ENCODE peak calls at places on chromosomes 4 and X, in four cellular contexts. One of them, this sample, is unnamed.

GRCh38 chr4:1985287-1985686 is 23.5 kb downstream of the NELFA start:
- DNase-seq in IMR-90: no peak
- DNase-seq in transverse colon: no peak
- DNase-seq in GM12878: no peak
- DNase-seq in this sample: no peak

GRCh38 chrX:34563809-34564208 is 93.3 kb downstream of the TMEM47 start:
- DNase-seq in IMR-90: no peak
- DNase-seq in transverse colon: no peak
- DNase-seq in GM12878: no peak
- DNase-seq in this sample: no peak

GRCh38 chr4:157121396-157121795 is 45.4 kb downstream of the GLRB start:
- DNase-seq in IMR-90: no peak
- DNase-seq in transverse colon: no peak
- DNase-seq in GM12878: no peak
- DNase-seq in this sample: no peak

GRCh38 chr4:104772849-104773248 is 278.2 kb upstream of the CXXC4 start:
- DNase-seq in IMR-90: no peak
- DNase-seq in transverse colon: no peak
- DNase-seq in GM12878: no peak
- DNase-seq in this sample: no peak

GRCh38 chrX:119605739-119606507 is at the start of gene NKRF:
- DNase-seq in IMR-90: peak; percentile 90
- DNase-seq in transverse colon: peak; percentile 94
- DNase-seq in GM12878: peak; percentile 78
- DNase-seq in this sample: peak; percentile 94

GRCh38 chr4:53905935-53906377 is 158.4 kb downstream of the CHIC2 start:
- DNase-seq in IMR-90: peak; percentile 78
- DNase-seq in transverse colon: peak; percentile 26
- DNase-seq in GM12878: peak; percentile 7
- DNase-seq in this sample: peak; percentile 67

GRCh38 chr4:120801171-120801758 is 121.3 kb downstream of the PRDM5 start:
- DNase-seq in IMR-90: peak; percentile 78
- DNase-seq in transverse colon: no peak
- DNase-seq in GM12878: no peak
- DNase-seq in this sample: no peak

GRCh38 chrX:151722241-151722846 is 6.5 kb downstream of the FATE1 start:
- DNase-seq in IMR-90: no peak
- DNase-seq in transverse colon: peak; percentile 14
- DNase-seq in GM12878: no peak
- DNase-seq in this sample: no peak

GRCh38 chrX:21581479-21581878 is 76.7 kb downstream of the KLHL34 start:
- DNase-seq in IMR-90: no peak
- DNase-seq in transverse colon: no peak
- DNase-seq in GM12878: no peak
- DNase-seq in this sample: no peak

GRCh38 chr4:6148506-6149205 is 51.7 kb downstream of the JAKMIP1 start:
- DNase-seq in IMR-90: no peak
- DNase-seq in transverse colon: no peak
- DNase-seq in GM12878: no peak
- DNase-seq in this sample: no peak

GRCh38 chrX:138771042-138771441 is 59.5 kb upstream of the FGF13 start:
- DNase-seq in IMR-90: no peak
- DNase-seq in transverse colon: no peak
- DNase-seq in GM12878: no peak
- DNase-seq in this sample: no peak

GRCh38 chr4:152626790-152627189 is 53.0 kb downstream of the TMEM154 start:
- DNase-seq in IMR-90: no peak
- DNase-seq in transverse colon: no peak
- DNase-seq in GM12878: no peak
- DNase-seq in this sample: no peak

GRCh38 chr4:2074588-2074987 is 15.5 kb downstream of the NAT8L start:
- DNase-seq in IMR-90: no peak
- DNase-seq in transverse colon: no peak
- DNase-seq in GM12878: no peak
- DNase-seq in this sample: no peak

GRCh38 chr4:6360385-6360784 is 90.7 kb downstream of the WFS1 start:
- DNase-seq in IMR-90: no peak
- DNase-seq in transverse colon: no peak
- DNase-seq in GM12878: no peak
- DNase-seq in this sample: no peak

GRCh38 chrX:118564498-118564897 is 68.9 kb downstream of the DOCK11 start:
- DNase-seq in IMR-90: no peak
- DNase-seq in transverse colon: no peak
- DNase-seq in GM12878: no peak
- DNase-seq in this sample: no peak

GRCh38 chr4:116930329-116930728 is 155.0 kb downstream of the TRAM1L1 start:
- DNase-seq in IMR-90: no peak
- DNase-seq in transverse colon: no peak
- DNase-seq in GM12878: no peak
- DNase-seq in this sample: no peak

GRCh38 chrX:13752646-13753045 is 18.1 kb downstream of the OFD1 start:
- DNase-seq in IMR-90: no peak
- DNase-seq in transverse colon: no peak
- DNase-seq in GM12878: no peak
- DNase-seq in this sample: peak; percentile 72

GRCh38 chr4:138297743-138298405 is 55.7 kb upstream of the SLC7A11 start:
- DNase-seq in IMR-90: peak; percentile 31
- DNase-seq in transverse colon: no peak
- DNase-seq in GM12878: no peak
- DNase-seq in this sample: no peak

DNA sequence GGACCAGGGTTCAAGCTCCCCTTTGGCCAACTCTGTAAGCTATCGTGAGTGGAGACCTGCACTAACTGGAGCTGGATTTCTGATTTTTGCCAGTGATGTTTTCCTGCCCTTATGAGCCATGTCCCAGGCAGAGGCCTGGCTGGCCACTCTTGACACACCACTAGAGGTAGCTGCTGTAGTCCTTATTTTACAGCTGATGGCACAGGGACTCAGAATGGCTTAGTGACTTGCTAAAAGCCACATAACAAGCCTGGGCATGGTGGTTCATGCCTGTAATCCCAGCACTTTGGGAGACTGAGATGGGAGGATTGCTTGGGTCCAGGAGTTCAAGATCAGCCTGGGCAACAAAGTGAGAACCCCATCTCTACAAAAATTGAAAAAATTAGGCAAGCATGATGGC is 33.4 kb downstream of the CYTL1 start:
- DNase-seq in IMR-90: no peak
- DNase-seq in transverse colon: no peak
- DNase-seq in GM12878: no peak
- DNase-seq in this sample: no peak
- TF ChIP-seq CTCF in IMR-90: peak; percentile 16
- TF ChIP-seq CTCF in transverse colon: no peak
- TF ChIP-seq CTCF in GM12878: no peak
- TF ChIP-seq CTCF in this sample: no peak

GRCh38 chrX:6223516-6223915 is 5.2 kb downstream of the NLGN4X start:
- DNase-seq in IMR-90: no peak
- DNase-seq in transverse colon: no peak
- DNase-seq in GM12878: no peak
- DNase-seq in this sample: no peak

GRCh38 chrX:6227445-6227820 is 1.2 kb downstream of the NLGN4X start:
- DNase-seq in IMR-90: no peak
- DNase-seq in transverse colon: no peak
- DNase-seq in GM12878: no peak
- DNase-seq in this sample: no peak

GRCh38 chrX:6226053-6226645 is 2.5 kb downstream of the NLGN4X start:
- DNase-seq in IMR-90: no peak
- DNase-seq in transverse colon: no peak
- DNase-seq in GM12878: no peak
- DNase-seq in this sample: no peak

GRCh38 chrX:6226646-6227444 is 1.8 kb downstream of the NLGN4X start:
- DNase-seq in IMR-90: no peak
- DNase-seq in transverse colon: no peak
- DNase-seq in GM12878: no peak
- DNase-seq in this sample: no peak

DNA sequence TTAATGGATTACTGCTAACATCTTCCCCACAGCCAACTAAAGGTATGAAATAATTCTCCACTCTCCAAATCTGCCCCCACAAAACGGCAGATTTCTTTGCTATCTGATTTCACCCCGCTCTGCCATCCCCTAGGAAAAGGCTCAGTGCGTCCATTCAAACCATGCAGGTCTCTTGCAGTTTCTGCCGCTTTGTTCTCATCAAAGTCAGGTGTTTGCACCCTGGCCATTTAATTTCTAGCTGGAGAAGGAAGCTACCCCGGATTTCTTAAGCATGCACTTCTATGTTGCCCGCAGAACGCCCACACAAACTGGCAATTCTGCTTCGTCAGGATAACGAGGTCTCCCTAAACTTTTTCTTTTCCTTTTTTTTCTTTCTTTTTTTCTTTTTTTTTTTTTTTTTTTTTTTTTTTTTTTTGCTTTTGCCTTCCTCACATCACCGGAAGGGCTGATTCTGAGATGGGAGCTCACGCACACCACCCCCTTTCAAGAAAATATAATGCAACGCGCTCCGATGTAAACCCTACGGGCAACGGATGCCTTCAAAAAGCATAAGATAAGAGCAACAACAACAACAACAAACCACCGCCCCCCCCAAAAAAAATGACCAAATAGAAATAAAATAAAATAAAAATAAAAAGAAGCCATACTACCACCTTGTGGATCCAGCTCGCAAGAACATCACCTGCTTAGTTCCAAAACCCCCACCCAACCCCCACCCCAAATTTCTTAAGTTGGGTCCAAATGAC is 3.2 kb downstream of the NLGN4X start:
- DNase-seq in IMR-90: no peak
- DNase-seq in transverse colon: no peak
- DNase-seq in GM12878: no peak
- DNase-seq in this sample: no peak
- H3K4me3 ChIP-seq in IMR-90: no peak overlapping the region
- H3K4me3 ChIP-seq in transverse colon: no peak overlapping the region
- H3K4me3 ChIP-seq in GM12878: no peak overlapping the region
- H3K4me3 ChIP-seq in this sample: no peak overlapping the region

DNA sequence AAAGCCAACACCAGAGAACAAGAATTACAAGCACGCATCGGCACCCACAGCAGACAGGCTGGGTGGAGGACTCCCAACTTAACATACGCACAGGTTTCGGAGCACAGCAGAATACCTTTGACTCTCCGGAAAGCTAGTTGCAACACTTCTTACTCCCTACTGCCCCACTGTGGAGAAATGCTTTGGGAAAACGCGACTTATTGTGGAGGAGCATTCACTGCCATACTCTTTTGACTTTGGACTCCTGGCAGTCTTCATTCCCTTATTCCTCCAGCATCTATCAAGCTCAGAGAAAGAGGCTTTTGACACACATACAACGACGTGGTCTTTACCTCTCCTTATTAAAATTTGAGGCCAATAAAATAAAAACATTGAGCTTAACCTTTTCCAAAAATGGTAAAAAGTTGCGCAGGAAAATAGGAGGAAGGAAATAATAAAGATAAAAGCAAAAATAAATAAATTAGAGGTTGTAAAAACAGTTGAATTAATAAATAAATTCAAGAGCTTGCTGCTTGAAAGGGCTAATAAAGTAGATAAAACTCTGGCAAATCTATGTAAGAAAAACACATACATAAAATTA is 41.4 kb upstream of the GPC3 start:
- DNase-seq in IMR-90: peak; percentile 5
- DNase-seq in transverse colon: peak; percentile 34
- DNase-seq in GM12878: no peak
- DNase-seq in this sample: peak; percentile 19
- TF ChIP-seq CTCF in IMR-90: peak; percentile 27
- TF ChIP-seq CTCF in transverse colon: peak; percentile 34
- TF ChIP-seq CTCF in GM12878: peak; percentile 32
- TF ChIP-seq CTCF in this sample: peak; percentile 24

GRCh38 chr4:11428161-11428700 is 463 bp downstream of the HS3ST1 start:
- DNase-seq in IMR-90: no peak
- DNase-seq in transverse colon: no peak
- DNase-seq in GM12878: no peak
- DNase-seq in this sample: peak; percentile 18
- H3K4me3 ChIP-seq in IMR-90: peak overlapping the region; percentile 17
- H3K4me3 ChIP-seq in transverse colon: peak overlapping the region; percentile 5
- H3K4me3 ChIP-seq in GM12878: peak overlapping the region; percentile 75
- H3K4me3 ChIP-seq in this sample: peak overlapping the region; percentile 65

GRCh38 chr4:150176559-150176958 is 98.3 kb downstream of the DCLK2 start:
- DNase-seq in IMR-90: peak; percentile 55
- DNase-seq in transverse colon: no peak
- DNase-seq in GM12878: no peak
- DNase-seq in this sample: no peak
- TF ChIP-seq CTCF in IMR-90: no peak
- TF ChIP-seq CTCF in transverse colon: no peak
- TF ChIP-seq CTCF in GM12878: no peak
- TF ChIP-seq CTCF in this sample: no peak

DNA sequence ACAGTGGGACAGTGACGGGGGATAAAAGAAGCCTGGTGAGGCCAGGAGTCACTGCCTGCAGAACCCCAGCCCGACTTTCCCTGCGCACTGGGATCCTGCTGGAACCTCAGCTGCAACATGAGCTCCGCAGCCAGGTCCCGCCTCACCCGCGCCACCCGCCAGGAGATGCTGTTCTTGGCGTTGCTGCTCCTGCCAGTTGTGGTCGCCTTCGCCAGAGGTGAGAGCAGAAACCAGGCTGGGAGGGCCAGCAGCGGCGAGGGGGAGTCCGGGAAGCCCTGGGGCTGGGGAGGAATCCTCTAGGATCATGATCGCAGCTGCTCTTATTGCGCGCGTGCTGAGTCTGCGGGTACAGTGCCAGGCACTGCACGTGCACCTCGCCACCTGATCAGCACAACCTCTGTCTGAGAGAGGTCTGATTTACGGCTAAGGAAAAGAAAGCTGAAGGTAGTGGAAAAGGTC is at the start of gene PF4V1:
- DNase-seq in IMR-90: no peak
- DNase-seq in transverse colon: peak; percentile 22
- DNase-seq in GM12878: no peak
- DNase-seq in this sample: no peak
- H3K4me3 ChIP-seq in IMR-90: no peak within 1 kb of the TSS
- H3K4me3 ChIP-seq in transverse colon: no peak within 1 kb of the TSS
- H3K4me3 ChIP-seq in GM12878: no peak within 1 kb of the TSS
- H3K4me3 ChIP-seq in this sample: no peak within 1 kb of the TSS

This sample was measured in GM12865.